ENCODE peak calls at places on chromosomes 13 and 19, in six cellular contexts. D is H7, I is fibroblast of mammary gland, P is fibroblast of villous mesenchyme, S is lung, K is GM23338. B is an unnamed sample.

GRCh38 chr19:42089191-42089750 is 13.3 kb downstream of the ZNF574 start:
- DNase-seq in P (no peak), I (no peak), K (peak; percentile 41), D (peak; percentile 77), S (no peak), B (no peak)

GRCh38 chr13:111666377-111666776 is 345.9 kb downstream of the TEX29 start:
- DNase-seq in P (no peak), S (peak; percentile 10), D (no peak), K (no peak), I (no peak), B (no peak)

GRCh38 chr13:29543230-29544215 is 52.0 kb downstream of the SLC7A1 start:
- DNase-seq in D (no peak), I (peak; percentile 69), K (peak; percentile 31), S (no peak), P (peak; percentile 48), B (no peak)

GRCh38 chr13:76711515-76712182 is 174.6 kb downstream of the KCTD12 start:
- DNase-seq in P (peak; percentile 96), S (no peak), I (peak; percentile 91), D (no peak), K (no peak), B (no peak)

GRCh38 chr13:98548230-98548629 is 28.7 kb downstream of the STK24 start:
- DNase-seq in D (no peak), I (peak; percentile 50), S (no peak), K (no peak), P (peak; percentile 14), B (no peak)

GRCh38 chr13:110706570-110707378 is 858 bp upstream of the CARS2 start:
- DNase-seq in P (no peak), S (no peak), K (no peak), D (no peak), I (no peak), B (no peak)

GRCh38 chr13:50678464-50679162 is 164.9 kb downstream of the DLEU7 start:
- DNase-seq in S (no peak), D (no peak), P (peak; percentile 56), K (no peak), I (peak; percentile 88), B (peak; percentile 49)

GRCh38 chr19:42497492-42498226 is 30.6 kb downstream of the CEACAM1 start:
- DNase-seq in D (no peak), S (no peak), P (no peak), I (no peak), K (no peak), B (no peak)

GRCh38 chr19:2527171-2527570 is 51.2 kb downstream of the GADD45B start:
- DNase-seq in D (peak; percentile 48), P (no peak), K (no peak), S (no peak), I (no peak), B (no peak)

GRCh38 chr19:5805465-5806132 is 732 bp downstream of the NRTN start:
- DNase-seq in S (peak; percentile 68), K (peak; percentile 97), D (peak; percentile 98), I (no peak), P (peak; percentile 56), B (peak; percentile 42)

GRCh38 chr19:2560369-2560768 is 84.4 kb downstream of the GADD45B start:
- DNase-seq in D (no peak), P (no peak), S (no peak), I (no peak), K (no peak), B (no peak)

GRCh38 chr19:31258211-31259052 is 90.8 kb downstream of the TSHZ3 start:
- DNase-seq in S (no peak), P (peak; percentile 56), I (no peak), K (peak; percentile 16), D (peak; percentile 68), B (no peak)

GRCh38 chr13:23980160-23980551 is 82.9 kb upstream of the C1QTNF9B start:
- DNase-seq in S (peak; percentile 81), I (peak; percentile 75), P (peak; percentile 84), D (peak; percentile 96), K (peak; percentile 86), B (peak; percentile 67)

GRCh38 chr13:87084192-87084591 is 587.0 kb upstream of the SLITRK5 start:
- DNase-seq in P (no peak), D (no peak), I (no peak), K (peak; percentile 9), S (no peak), B (no peak)

GRCh38 chr13:98220188-98220765 is 43.2 kb upstream of the RNF113B start:
- DNase-seq in I (no peak), D (no peak), K (no peak), P (no peak), S (no peak), B (no peak)

GRCh38 chr19:35796645-35797542 is 15.8 kb downstream of the PRODH2 start:
- DNase-seq in K (peak; percentile 56), S (no peak), D (peak; percentile 71), P (no peak), I (no peak), B (no peak)

GRCh38 chr13:80742027-80742426 is 401.1 kb upstream of the SPRY2 start:
- DNase-seq in K (no peak), D (no peak), S (no peak), I (peak; percentile 7), P (peak; percentile 0), B (no peak)

GRCh38 chr19:5193192-5193591 is 147.4 kb downstream of the PTPRS start:
- DNase-seq in P (no peak), I (no peak), K (peak; percentile 80), D (peak; percentile 90), S (no peak), B (no peak)

GRCh38 chr13:97211357-97211756 is 10.8 kb upstream of the MBNL2 start:
- DNase-seq in K (no peak), I (no peak), P (no peak), D (no peak), S (no peak), B (no peak)

GRCh38 chr13:91185294-91185863 is 162.1 kb upstream of the MIR17HG start:
- DNase-seq in I (peak; percentile 10), P (no peak), S (no peak), K (peak; percentile 28), D (no peak), B (no peak)

GRCh38 chr13:108200781-108201398 is 14.4 kb downstream of the LIG4 start:
- DNase-seq in D (no peak), P (no peak), K (no peak), I (peak; percentile 66), S (no peak), B (no peak)

GRCh38 chr13:30744056-30744684 is 8.8 kb downstream of the ALOX5AP start:
- DNase-seq in K (no peak), S (peak; percentile 63), I (peak; percentile 58), D (no peak), P (peak; percentile 67), B (peak; percentile 44)

GRCh38 chr13:26867451-26868067 is 107.0 kb upstream of the GPR12 start:
- DNase-seq in S (no peak), P (peak; percentile 28), I (peak; percentile 21), D (peak; percentile 38), K (peak; percentile 39), B (no peak)

GRCh38 chr13:33610471-33611015 is 207.4 kb upstream of the RFC3 start:
- DNase-seq in S (no peak), I (no peak), K (peak; percentile 60), P (peak; percentile 17), D (peak; percentile 77), B (no peak)
- H3K4me3 ChIP-seq in S (no peak overlapping the region), I (no peak overlapping the region), K (no peak overlapping the region), P (peak overlapping the region; percentile 8), D (no peak overlapping the region), B (no peak overlapping the region)

GRCh38 chr19:46489445-46490272 is 6.0 kb downstream of the PNMA8B start:
- DNase-seq in I (peak; percentile 69), K (peak; percentile 71), D (peak; percentile 85), S (no peak), P (peak; percentile 69), B (no peak)
- H3K4me3 ChIP-seq in I (no peak overlapping the region), K (peak overlapping the region; percentile 63), D (peak overlapping the region; percentile 45), S (no peak overlapping the region), P (no peak overlapping the region), B (no peak overlapping the region)

GRCh38 chr19:48398329-48399235 is 5.1 kb downstream of the GRIN2D start:
- DNase-seq in D (peak; percentile 99), S (peak; percentile 77), P (peak; percentile 93), I (peak; percentile 83), K (peak; percentile 97), B (peak; percentile 88)

GRCh38 chr19:48396871-48397176 is 3.4 kb downstream of the GRIN2D start:
- DNase-seq in K (no peak), P (no peak), S (no peak), D (no peak), I (no peak), B (no peak)

GRCh38 chr19:48397636-48398328 is 4.3 kb downstream of the GRIN2D start:
- DNase-seq in S (no peak), D (peak; percentile 37), P (peak; percentile 24), K (no peak), I (no peak), B (no peak)

GRCh38 chr19:48396010-48396870 is 2.8 kb downstream of the GRIN2D start:
- DNase-seq in K (no peak), I (no peak), S (no peak), P (no peak), D (peak; percentile 74), B (no peak)

GRCh38 chr19:48397263-48397635 is 3.8 kb downstream of the GRIN2D start:
- DNase-seq in S (no peak), K (no peak), I (no peak), D (no peak), P (no peak), B (no peak)
- H3K4me3 ChIP-seq in S (no peak overlapping the region), K (peak overlapping the region; percentile 79), I (peak overlapping the region; percentile 62), D (peak overlapping the region; percentile 54), P (peak overlapping the region; percentile 72), B (peak overlapping the region; percentile 95)

DNA sequence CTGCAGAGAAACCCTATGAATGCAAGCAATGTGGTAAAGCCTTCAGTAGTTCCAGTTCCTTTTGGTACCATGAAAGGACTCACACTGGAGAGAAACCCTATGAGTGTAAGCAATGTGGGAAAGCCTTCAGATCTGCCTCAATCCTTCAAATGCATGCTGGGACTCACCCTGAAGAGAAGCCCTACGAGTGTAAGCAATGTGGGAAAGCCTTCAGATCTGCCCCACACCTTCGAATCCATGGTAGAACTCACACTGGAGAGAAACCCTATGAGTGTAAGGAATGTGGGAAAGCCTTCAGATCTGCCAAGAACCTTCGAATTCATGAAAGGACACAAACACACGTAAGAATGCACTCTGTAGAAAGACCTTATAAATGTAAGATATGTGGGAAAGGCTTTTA is 14.7 kb downstream of the ZNF763 start:
- DNase-seq in D (no peak), S (no peak), I (no peak), K (no peak), P (no peak), B (no peak)
- H3K4me3 ChIP-seq in D (no peak overlapping the region), S (no peak overlapping the region), I (no peak overlapping the region), K (no peak overlapping the region), P (no peak overlapping the region), B (no peak overlapping the region)

GRCh38 chr19:50414850-50415660 is 3.7 kb upstream of the SPIB start:
- DNase-seq in P (peak; percentile 59), K (peak; percentile 93), D (peak; percentile 98), I (peak; percentile 69), S (peak; percentile 80), B (peak; percentile 12)

GRCh38 chr19:50415661-50416033 is 3.1 kb upstream of the SPIB start:
- DNase-seq in D (peak; percentile 67), I (no peak), S (no peak), K (peak; percentile 23), P (no peak), B (no peak)

GRCh38 chr19:50416815-50417137 is 2.0 kb upstream of the SPIB start:
- DNase-seq in P (no peak), D (no peak), I (no peak), K (no peak), S (no peak), B (no peak)

GRCh38 chr19:50417138-50417849 is 1.4 kb upstream of the SPIB start:
- DNase-seq in D (peak; percentile 77), I (no peak), P (no peak), S (no peak), K (peak; percentile 30), B (no peak)

GRCh38 chr19:50416034-50416814 is 2.5 kb upstream of the SPIB start:
- DNase-seq in S (no peak), P (no peak), I (no peak), K (peak; percentile 34), D (peak; percentile 78), B (no peak)
- H3K4me3 ChIP-seq in S (no peak overlapping the region), P (no peak overlapping the region), I (no peak overlapping the region), K (no peak overlapping the region), D (no peak overlapping the region), B (no peak overlapping the region)